ENCODE peak calls at places on chromosomes 16 and 17, in four cellular contexts. V, I, A and R are unnamed samples.
A peak's percentile ranks its signal among the peaks of the same experiment; 100 is the strongest.

GRCh38 chr17:64694207-64694606 is 32.1 kb upstream of the SMURF2 start:
- DNase-seq in V (no peak), I (no peak), A (peak; percentile 67), R (peak; percentile 77)

GRCh38 chr17:45815752-45816151 is 28.9 kb upstream of the SPPL2C start:
- DNase-seq in V (no peak), I (no peak), A (no peak), R (no peak)

GRCh38 chr16:14202697-14203096 is 131.6 kb downstream of the MRTFB start:
- DNase-seq in V (no peak), I (no peak), A (no peak), R (no peak)

GRCh38 chr17:68777243-68777855 is 176.2 kb upstream of the FAM20A start:
- DNase-seq in V (no peak), I (no peak), A (peak; percentile 67), R (peak; percentile 71)

GRCh38 chr17:17837380-17837821 is 615 bp upstream of the SREBF1 start:
- DNase-seq in V (no peak), I (peak; percentile 54), A (peak; percentile 81), R (peak; percentile 69)

GRCh38 chr17:44023545-44024270 is 8.9 kb upstream of the TMEM101 start:
- DNase-seq in V (no peak), I (no peak), A (no peak), R (no peak)

GRCh38 chr17:53588317-53588716 is 234.4 kb upstream of the KIF2B start:
- DNase-seq in V (no peak), I (no peak), A (no peak), R (no peak)

GRCh38 chr17:36598951-36599401 is 2.4 kb upstream of the MRM1 start:
- DNase-seq in V (no peak), I (peak; percentile 58), A (no peak), R (no peak)

GRCh38 chr16:2838928-2839327 is 8.8 kb downstream of the ZG16B start:
- DNase-seq in V (no peak), I (no peak), A (peak; percentile 89), R (peak; percentile 58)

GRCh38 chr17:1072551-1072961 is 75.6 kb downstream of the TIMM22 start:
- DNase-seq in V (no peak), I (peak; percentile 48), A (no peak), R (no peak)

GRCh38 chr17:72452286-72453173 is 331.7 kb downstream of the SOX9 start:
- DNase-seq in V (no peak), I (no peak), A (no peak), R (no peak)

GRCh38 chr17:57340160-57340981 is 84.0 kb downstream of the MSI2 start:
- DNase-seq in V (no peak), I (no peak), A (no peak), R (no peak)

GRCh38 chr16:17468611-17469010 is 2.1 kb downstream of the XYLT1 start:
- DNase-seq in V (no peak), I (no peak), A (no peak), R (no peak)

GRCh38 chr17:43326490-43327275 is 72.1 kb upstream of the ARL4D start:
- DNase-seq in V (no peak), I (no peak), A (no peak), R (no peak)

GRCh38 chr16:29745126-29745852 is 501 bp downstream of the C16orf54 start:
- DNase-seq in V (no peak), I (peak; percentile 65), A (no peak), R (no peak)

GRCh38 chr16:19837984-19838707 is 46.5 kb downstream of the GPRC5B start:
- DNase-seq in V (no peak), I (no peak), A (no peak), R (no peak)

GRCh38 chr17:63785556-63785955 is 11.6 kb downstream of the DDX42 start:
- DNase-seq in V (no peak), I (no peak), A (peak; percentile 78), R (no peak)

GRCh38 chr17:80346498-80347275 is 68.3 kb upstream of the ENDOV start:
- DNase-seq in V (no peak), I (no peak), A (no peak), R (no peak)

GRCh38 chr16:67154578-67155304 is 3.9 kb upstream of the B3GNT9 start:
- DNase-seq in V (no peak), I (peak; percentile 58), A (no peak), R (no peak)

GRCh38 chr17:29593546-29594440 is 861 bp downstream of the ANKRD13B start:
- DNase-seq in V (no peak), I (peak; percentile 62), A (peak; percentile 24), R (no peak)

GRCh38 chr17:79572136-79572915 is 38.5 kb downstream of the RBFOX3 start:
- DNase-seq in V (no peak), I (no peak), A (no peak), R (no peak)

GRCh38 chr16:80260906-80261311 is 279.9 kb upstream of the DYNLRB2 start:
- DNase-seq in V (no peak), I (peak; percentile 60), A (peak; percentile 13), R (no peak)

GRCh38 chr17:74101527-74101926 is 102.0 kb upstream of the RPL38 start:
- DNase-seq in V (no peak), I (no peak), A (no peak), R (no peak)

GRCh38 chr17:62596662-62597061 is 30.8 kb upstream of the MRC2 start:
- DNase-seq in V (no peak), I (no peak), A (no peak), R (no peak)

GRCh38 chr17:62592305-62593099 is 35.0 kb upstream of the MRC2 start:
- DNase-seq in V (no peak), I (no peak), A (peak; percentile 43), R (peak; percentile 55)

GRCh38 chr17:62595484-62595883 is 32.0 kb upstream of the MRC2 start:
- DNase-seq in V (no peak), I (no peak), A (no peak), R (no peak)

GRCh38 chr17:62587554-62587953 is 39.9 kb upstream of the MRC2 start:
- DNase-seq in V (no peak), I (no peak), A (no peak), R (no peak)

GRCh38 chr17:62591323-62591722 is 36.1 kb upstream of the MRC2 start:
- DNase-seq in V (no peak), I (no peak), A (no peak), R (no peak)
- H3K36me3 ChIP-seq in V (peaks cover 7% of the 10 kb centered on the region), I (no peaks in the 10 kb centered on the region), A (peaks cover 33% of the 10 kb centered on the region), R (peaks cover 18% of the 10 kb centered on the region)

GRCh38 chr16:85754403-85754802 is 3.5 kb upstream of the C16orf74 start:
- DNase-seq in V (no peak), I (no peak), A (no peak), R (no peak)

GRCh38 chr16:85751665-85752501 is 987 bp upstream of the C16orf74 start:
- DNase-seq in V (no peak), I (no peak), A (peak; percentile 58), R (no peak)

GRCh38 chr16:85753976-85754375 is 3.1 kb upstream of the C16orf74 start:
- DNase-seq in V (no peak), I (no peak), A (no peak), R (no peak)

GRCh38 chr16:85753559-85753958 is 2.7 kb upstream of the C16orf74 start:
- DNase-seq in V (no peak), I (no peak), A (no peak), R (no peak)

DNA sequence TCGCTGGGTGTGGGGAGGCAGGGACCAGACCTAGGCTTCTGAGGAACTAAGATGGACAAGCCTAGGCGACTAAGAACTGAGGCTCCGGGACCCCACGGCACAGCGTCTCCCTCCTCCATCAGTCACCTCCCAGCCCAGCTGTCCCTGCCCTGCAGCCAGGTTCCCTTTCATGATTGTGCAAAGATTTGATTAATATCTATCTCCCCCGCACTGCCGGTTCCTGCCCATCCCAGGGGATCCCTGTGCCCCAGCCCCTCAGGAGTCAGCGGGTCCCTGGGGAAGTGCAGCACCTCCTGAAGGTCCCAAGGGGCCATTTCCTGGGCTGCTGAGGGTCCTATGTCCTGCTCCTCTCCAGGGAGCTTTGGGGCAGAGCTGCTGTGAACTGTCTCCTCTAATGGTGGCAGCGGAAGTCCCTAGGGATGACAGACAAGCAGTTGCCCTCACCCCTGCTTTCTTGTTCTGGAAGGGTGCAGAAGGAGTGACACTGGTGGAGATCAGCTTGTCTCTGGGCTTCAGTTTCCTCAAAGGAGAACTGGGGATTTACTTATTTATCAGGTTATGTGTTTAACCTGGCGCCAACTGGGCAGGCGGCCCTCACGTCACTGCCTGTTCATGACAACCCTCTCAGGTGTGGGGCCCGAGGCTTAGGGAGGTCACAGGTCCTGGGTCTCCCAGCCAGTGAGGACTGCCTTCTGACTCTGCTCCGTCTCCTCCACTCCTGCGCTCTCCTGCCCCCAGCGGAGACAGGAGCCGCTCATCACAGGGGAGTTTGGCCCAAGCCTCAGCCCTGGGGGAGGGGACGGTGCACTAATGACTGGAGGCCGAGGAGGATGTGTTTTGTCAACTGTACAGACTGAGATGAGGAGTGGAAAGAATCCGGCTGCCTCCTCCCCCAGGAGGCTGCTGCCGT is 1.9 kb upstream of the C16orf74 start:
- DNase-seq in V (no peak), I (no peak), A (peak; percentile 62), R (peak; percentile 43)
- TF ChIP-seq CTCF in V (no peak), I (no peak), A (peak; percentile 47), R (peak; percentile 67)

GRCh38 chr16:72104905-72105304 is 11.3 kb downstream of the DHX38 start:
- DNase-seq in V (no peak), I (no peak), A (no peak), R (no peak)
- H3K4me3 ChIP-seq in V (no peak overlapping the region), I (no peak overlapping the region), A (no peak overlapping the region), R (no peak overlapping the region)

GRCh38 chr16:374616-374926 is 4.2 kb upstream of the MRPL28 start:
- DNase-seq in V (no peak), I (no peak), A (no peak), R (no peak)
- H3K36me3 ChIP-seq in V (peaks cover 11% of the 10 kb centered on the region), I (peaks cover 9% of the 10 kb centered on the region), A (peaks cover 56% of the 10 kb centered on the region), R (peaks cover 36% of the 10 kb centered on the region)